ENCODE peak calls at places on chromosomes 1 and 21, in six cellular contexts. T, B, F, U, P and Z are unnamed samples.

GRCh38 chr1:117959364-117959763 is 29.8 kb downstream of the WDR3 start:
- DNase-seq in T (no peak), B (no peak), F (no peak), U (no peak), P (no peak), Z (no peak)

GRCh38 chr1:32204943-32205361 is 519 bp upstream of the IQCC start:
- DNase-seq in T (peak; percentile 59), B (no peak), F (no peak), U (no peak), P (no peak), Z (no peak)

GRCh38 chr1:210440081-210440480 is 111.4 kb downstream of the HHAT start:
- DNase-seq in T (no peak), B (no peak), F (no peak), U (no peak), P (no peak), Z (no peak)

GRCh38 chr1:20371411-20371810 is 80.7 kb downstream of the VWA5B1 start:
- DNase-seq in T (no peak), B (no peak), F (peak; percentile 50), U (no peak), P (no peak), Z (peak; percentile 41)

GRCh38 chr21:45366476-45366875 is 38.5 kb upstream of the COL18A1 start:
- DNase-seq in T (no peak), B (no peak), F (no peak), U (no peak), P (no peak), Z (no peak)

GRCh38 chr1:240732390-240732789 is 120.4 kb upstream of the GREM2 start:
- DNase-seq in T (no peak), B (no peak), F (peak; percentile 15), U (no peak), P (no peak), Z (peak; percentile 77)

GRCh38 chr21:46392921-46393320 is 65.8 kb upstream of the DIP2A start:
- DNase-seq in T (peak; percentile 39), B (peak; percentile 83), F (no peak), U (peak; percentile 83), P (no peak), Z (no peak)

GRCh38 chr1:98672184-98672583 is 10.7 kb downstream of the SNX7 start:
- DNase-seq in T (no peak), B (no peak), F (no peak), U (no peak), P (no peak), Z (no peak)

GRCh38 chr1:200837931-200838571 is 34.7 kb upstream of the GPR25 start:
- DNase-seq in T (no peak), B (no peak), F (no peak), U (no peak), P (no peak), Z (peak; percentile 7)

GRCh38 chr1:225840223-225840610 is 30.3 kb downstream of the EPHX1 start:
- DNase-seq in T (no peak), B (no peak), F (no peak), U (no peak), P (no peak), Z (no peak)

GRCh38 chr1:205488074-205488723 is 16.3 kb upstream of the CDK18 start:
- DNase-seq in T (no peak), B (peak; percentile 61), F (peak; percentile 66), U (no peak), P (no peak), Z (peak; percentile 67)

GRCh38 chr1:111213412-111213811 is 13.0 kb upstream of the DENND2D start:
- DNase-seq in T (peak; percentile 65), B (no peak), F (no peak), U (no peak), P (no peak), Z (no peak)

GRCh38 chr21:15688016-15688415 is 41.8 kb upstream of the USP25 start:
- DNase-seq in T (no peak), B (no peak), F (no peak), U (no peak), P (no peak), Z (no peak)

GRCh38 chr1:209761021-209761635 is 5.3 kb downstream of the TRAF3IP3 start:
- DNase-seq in T (no peak), B (no peak), F (no peak), U (no peak), P (no peak), Z (no peak)

GRCh38 chr21:39094847-39095525 is 88.3 kb downstream of the PSMG1 start:
- DNase-seq in T (no peak), B (no peak), F (no peak), U (no peak), P (no peak), Z (peak; percentile 82)

GRCh38 chr21:30718239-30718909 is at the start of gene KRTAP21-3:
- DNase-seq in T (no peak), B (no peak), F (no peak), U (no peak), P (no peak), Z (peak; percentile 81)

GRCh38 chr1:214658785-214659184 is 55.8 kb downstream of the CENPF start:
- DNase-seq in T (no peak), B (no peak), F (no peak), U (no peak), P (no peak), Z (peak; percentile 32)

GRCh38 chr1:77857557-77857956 is 30.9 kb upstream of the NEXN start:
- DNase-seq in T (no peak), B (no peak), F (no peak), U (no peak), P (no peak), Z (peak; percentile 86)

GRCh38 chr1:117059334-117059677 is 820 bp upstream of the TTF2 start:
- DNase-seq in T (peak; percentile 68), B (no peak), F (no peak), U (peak; percentile 33), P (peak; percentile 52), Z (no peak)

GRCh38 chr1:7379445-7379971 is 391.6 kb upstream of the VAMP3 start:
- DNase-seq in T (no peak), B (no peak), F (peak; percentile 51), U (no peak), P (no peak), Z (peak; percentile 75)

GRCh38 chr1:101781437-101781836 is 215.3 kb downstream of the OLFM3 start:
- DNase-seq in T (no peak), B (no peak), F (no peak), U (no peak), P (no peak), Z (peak; percentile 44)

GRCh38 chr21:29072873-29073221 is 601 bp downstream of the CCT8 start:
- DNase-seq in T (no peak), B (no peak), F (no peak), U (no peak), P (no peak), Z (peak; percentile 46)

GRCh38 chr1:46555081-46555432 is 3.6 kb upstream of the KNCN start:
- DNase-seq in T (no peak), B (no peak), F (no peak), U (no peak), P (no peak), Z (no peak)

GRCh38 chr1:64828829-64829228 is 84.0 kb downstream of the RAVER2 start:
- DNase-seq in T (no peak), B (no peak), F (no peak), U (no peak), P (no peak), Z (no peak)

GRCh38 chr1:64095832-64096231 is 107.6 kb upstream of the UBE2U start:
- DNase-seq in T (no peak), B (no peak), F (no peak), U (no peak), P (no peak), Z (no peak)

GRCh38 chr1:54109131-54110105 is 43.4 kb downstream of the CDCP2 start:
- DNase-seq in T (no peak), B (no peak), F (no peak), U (no peak), P (no peak), Z (no peak)

GRCh38 chr1:54112027-54112426 is 40.8 kb downstream of the CDCP2 start:
- DNase-seq in T (no peak), B (no peak), F (no peak), U (no peak), P (no peak), Z (no peak)

GRCh38 chr1:54110991-54111390 is 41.8 kb downstream of the CDCP2 start:
- DNase-seq in T (no peak), B (no peak), F (no peak), U (no peak), P (no peak), Z (no peak)

GRCh38 chr1:54112969-54113368 is 39.8 kb downstream of the CDCP2 start:
- DNase-seq in T (no peak), B (no peak), F (no peak), U (no peak), P (no peak), Z (peak; percentile 22)

DNA sequence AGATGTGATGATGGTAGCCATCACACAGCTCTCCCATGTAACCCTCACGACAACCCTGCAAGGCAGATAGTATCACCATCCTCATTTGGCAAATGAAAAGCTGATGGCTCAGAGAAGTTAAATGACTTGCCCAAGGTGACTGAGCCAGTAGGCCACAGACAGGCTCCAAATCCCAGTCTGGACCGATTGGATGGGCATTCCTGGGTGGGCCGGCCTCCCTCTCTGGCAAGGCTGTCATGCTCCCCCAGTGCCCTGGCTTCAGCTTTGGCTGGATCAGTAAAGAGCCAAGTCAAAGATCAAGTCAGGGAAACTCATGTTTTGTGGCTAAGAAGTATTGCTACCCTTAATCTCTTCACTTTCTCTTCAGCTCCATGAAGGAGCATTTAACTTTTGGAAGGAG is 41.2 kb downstream of the CDCP2 start:
- DNase-seq in T (no peak), B (no peak), F (no peak), U (no peak), P (no peak), Z (no peak)
- H3K4me3 ChIP-seq in T (no peak overlapping the region), B (no peak overlapping the region), F (no peak overlapping the region), U (no peak overlapping the region), P (no peak overlapping the region), Z (no peak overlapping the region)

DNA sequence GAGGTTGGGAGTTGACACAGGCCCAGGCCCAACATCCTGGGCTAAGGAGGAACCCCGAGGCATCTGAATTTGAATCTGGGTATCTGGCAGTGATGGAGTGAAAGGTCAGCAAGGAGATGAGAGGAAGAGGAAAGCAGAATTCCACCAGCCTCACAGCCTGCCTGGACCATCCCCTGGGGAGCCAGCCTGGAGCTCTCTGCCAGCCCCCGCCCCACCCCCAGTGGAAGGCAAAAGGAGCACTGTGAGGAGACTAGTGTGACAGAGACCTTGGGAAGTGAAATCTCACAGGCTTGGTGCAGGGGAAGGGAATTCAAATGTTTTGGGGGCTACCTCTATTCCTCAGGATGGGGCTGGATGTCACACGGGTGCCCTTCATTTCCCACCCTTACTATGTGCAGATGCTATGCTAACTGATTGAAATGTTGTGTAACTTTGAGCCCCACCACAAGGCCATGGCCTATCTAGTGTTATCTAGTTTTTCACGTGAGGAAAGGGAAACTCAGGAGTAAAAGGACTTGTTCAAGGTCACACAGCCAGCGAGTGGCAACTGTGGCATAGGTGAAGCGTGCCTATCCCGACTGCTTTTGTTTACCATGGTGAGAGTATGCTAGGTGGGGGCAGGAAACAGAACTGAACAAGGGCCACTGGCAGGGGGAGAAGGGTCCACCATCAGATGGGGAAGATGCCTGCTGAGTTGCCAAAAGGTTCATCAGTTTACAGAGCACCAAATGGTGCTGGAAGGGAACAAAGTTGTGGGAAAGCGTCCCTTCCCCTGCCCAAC is 29.8 kb downstream of the AHDC1 start:
- DNase-seq in T (no peak), B (peak; percentile 41), F (no peak), U (peak; percentile 53), P (no peak), Z (no peak)
- H3K4me1 ChIP-seq in T (peaks cover 88% of the 10 kb centered on the region), B (peaks cover 58% of the 10 kb centered on the region), F (peaks cover 60% of the 10 kb centered on the region), U (peaks cover 86% of the 10 kb centered on the region), P (no peaks in the 10 kb centered on the region), Z (peaks cover 60% of the 10 kb centered on the region)

GRCh38 chr1:35559317-35559944 is 1.8 kb downstream of the NCDN start:
- DNase-seq in T (no peak), B (no peak), F (no peak), U (no peak), P (no peak), Z (no peak)
- H3K4me3 ChIP-seq in T (no peak overlapping the region), B (no peak overlapping the region), F (no peak overlapping the region), U (no peak overlapping the region), P (no peak overlapping the region), Z (no peak overlapping the region)

GRCh38 chr1:164668451-164668850 is 109.5 kb downstream of the PBX1 start:
- DNase-seq in T (no peak), B (no peak), F (no peak), U (no peak), P (no peak), Z (no peak)
- H3K4me1 ChIP-seq in T (peaks cover 32% of the 10 kb centered on the region), B (peaks cover 13% of the 10 kb centered on the region), F (peaks cover 15% of the 10 kb centered on the region), U (peaks cover 23% of the 10 kb centered on the region), P (no peaks in the 10 kb centered on the region), Z (peaks cover 5% of the 10 kb centered on the region)